ENCODE peak calls at places on chromosomes 16 and 17, in ten cellular contexts. O is stimulated activated CD8-positive, alpha-beta memory T cell treated with anti-CD3 and anti-CD28 coated beads, Interleukin-7, amount 100 ng/mL, for 1 hour; Z is stomach; H is progenitor cell of endocrine pancreas; Y is mucosa of descending colon; F is EL; G is HTR-8/SVneo; E is sigmoid colon; R is KBM-7; I is T-helper 17 cell. U is an unnamed sample.
A peak's percentile ranks its signal among the peaks of the same experiment; 100 is the strongest.

GRCh38 chr17:50198026-50198669 is 3.3 kb downstream of the COL1A1 start:
- DNase-seq in E (peak; percentile 85), Z (peak; percentile 73), G (no peak), I (no peak), H (no peak), Y (peak; percentile 84), R (peak; percentile 85), O (no peak), F (peak; percentile 80), U (peak; percentile 88)

GRCh38 chr16:66443269-66443652 is 16.2 kb downstream of the BEAN1 start:
- DNase-seq in R (no peak), F (no peak), Z (no peak), G (no peak), Y (no peak), O (no peak), I (no peak), E (no peak), H (no peak), U (no peak)

GRCh38 chr17:7767425-7768021 is 50.0 kb downstream of the DNAH2 start:
- DNase-seq in G (no peak), Z (no peak), H (no peak), I (no peak), Y (no peak), R (no peak), F (no peak), E (no peak), O (no peak), U (peak; percentile 4)

GRCh38 chr17:77374170-77374936 is 233.6 kb downstream of the SEC14L1 start:
- DNase-seq in H (peak; percentile 73), E (peak; percentile 97), G (peak; percentile 72), Y (peak; percentile 71), F (peak; percentile 86), R (no peak), O (peak; percentile 36), I (peak; percentile 63), Z (peak; percentile 87), U (no peak)

GRCh38 chr16:82830944-82831343 is 204.2 kb downstream of the CDH13 start:
- DNase-seq in E (no peak), Y (no peak), H (no peak), R (no peak), Z (no peak), G (no peak), F (no peak), O (no peak), I (no peak), U (no peak)

GRCh38 chr17:50103941-50104340 is 8.8 kb downstream of the PDK2 start:
- DNase-seq in I (no peak), R (no peak), F (no peak), Y (no peak), E (no peak), O (no peak), H (no peak), G (no peak), Z (no peak), U (no peak)

GRCh38 chr17:19327039-19327776 is 35.3 kb downstream of the B9D1 start:
- DNase-seq in F (peak; percentile 86), H (no peak), G (peak; percentile 89), I (no peak), Y (no peak), R (no peak), Z (no peak), E (peak; percentile 49), O (no peak), U (no peak)

GRCh38 chr16:51154271-51155171 is 3.5 kb upstream of the SALL1 start:
- DNase-seq in H (no peak), F (no peak), Z (no peak), E (no peak), O (no peak), G (no peak), Y (peak; percentile 19), R (no peak), I (no peak), U (no peak)

GRCh38 chr17:76833034-76833689 is 35.0 kb upstream of the MGAT5B start:
- DNase-seq in I (no peak), O (no peak), Y (no peak), Z (no peak), R (no peak), F (no peak), E (no peak), G (no peak), H (no peak), U (no peak)

GRCh38 chr17:68860941-68861340 is 94.3 kb downstream of the ABCA8 start:
- DNase-seq in E (no peak), F (no peak), R (peak; percentile 35), G (no peak), H (no peak), O (no peak), Z (no peak), Y (no peak), I (no peak), U (no peak)

GRCh38 chr17:4072487-4073157 is 70.2 kb downstream of the ZZEF1 start:
- DNase-seq in Y (no peak), O (no peak), E (no peak), G (no peak), F (peak; percentile 13), I (no peak), H (no peak), Z (no peak), R (no peak), U (no peak)

GRCh38 chr17:81885869-81886548 is 5.4 kb downstream of the ALYREF start:
- DNase-seq in F (peak; percentile 80), Z (no peak), G (no peak), Y (no peak), H (no peak), E (no peak), R (no peak), O (no peak), I (no peak), U (no peak)

GRCh38 chr16:54277845-54278703 is 8.5 kb downstream of the IRX3 start:
- DNase-seq in H (no peak), Y (no peak), O (no peak), G (no peak), Z (peak; percentile 47), E (no peak), F (no peak), I (no peak), R (peak; percentile 51), U (no peak)

GRCh38 chr17:6546069-6546718 is 10.2 kb downstream of the PITPNM3 start:
- DNase-seq in O (no peak), I (no peak), Z (no peak), E (no peak), F (peak; percentile 23), G (no peak), R (no peak), Y (no peak), H (no peak), U (no peak)

GRCh38 chr17:42819939-42820535 is 4.0 kb downstream of the BECN1 start:
- DNase-seq in O (peak; percentile 14), G (peak; percentile 52), F (peak; percentile 68), Y (peak; percentile 71), I (peak; percentile 47), E (no peak), R (peak; percentile 78), H (peak; percentile 28), Z (peak; percentile 71), U (peak; percentile 83)

GRCh38 chr16:85462405-85463227 is 150.5 kb upstream of the GSE1 start:
- DNase-seq in Y (no peak), Z (peak; percentile 51), H (no peak), O (no peak), R (peak; percentile 38), E (no peak), I (no peak), G (no peak), F (peak; percentile 8), U (no peak)

GRCh38 chr17:3558603-3559269 is 1.1 kb upstream of the TRPV3 start:
- DNase-seq in F (peak; percentile 45), H (no peak), R (no peak), G (no peak), O (no peak), Y (peak; percentile 74), E (no peak), Z (peak; percentile 48), I (peak; percentile 34), U (peak; percentile 28)

GRCh38 chr16:13997526-13997925 is 73.6 kb upstream of the MRTFB start:
- DNase-seq in G (no peak), H (no peak), Z (no peak), O (no peak), R (no peak), E (no peak), Y (no peak), I (no peak), F (no peak), U (no peak)

GRCh38 chr17:28327031-28327607 is 8.1 kb downstream of the TMEM97 start:
- DNase-seq in F (no peak), Z (peak; percentile 16), H (no peak), R (no peak), E (peak; percentile 43), G (no peak), O (no peak), I (no peak), Y (no peak), U (no peak)

GRCh38 chr16:71552698-71553503 is 24.0 kb downstream of the TAT start:
- DNase-seq in O (no peak), R (peak; percentile 11), G (no peak), E (no peak), F (no peak), I (no peak), H (no peak), Z (no peak), Y (no peak), U (peak; percentile 41)

GRCh38 chr16:3587547-3588110 is 10.4 kb upstream of the NLRC3 start:
- DNase-seq in Y (no peak), R (no peak), Z (no peak), H (no peak), F (no peak), I (no peak), G (no peak), O (no peak), E (no peak), U (no peak)

GRCh38 chr16:87249425-87249824 is 67.8 kb downstream of the C16orf95 start:
- DNase-seq in E (no peak), H (no peak), R (no peak), Z (peak; percentile 20), G (no peak), Y (no peak), O (no peak), F (no peak), I (no peak), U (no peak)

GRCh38 chr16:87384162-87384999 is 805 bp upstream of the FBXO31 start:
- DNase-seq in G (no peak), Y (peak; percentile 62), R (no peak), F (no peak), E (peak; percentile 80), Z (peak; percentile 44), I (peak; percentile 24), O (no peak), H (peak; percentile 61), U (peak; percentile 65)

GRCh38 chr17:36602924-36603384 is 1.6 kb downstream of the MRM1 start:
- DNase-seq in G (peak; percentile 84), H (peak; percentile 45), F (peak; percentile 69), R (peak; percentile 80), E (peak; percentile 68), Y (peak; percentile 75), O (peak; percentile 39), I (peak; percentile 40), Z (peak; percentile 50), U (peak; percentile 88)

GRCh38 chr17:21302711-21303425 is 18.4 kb downstream of the MAP2K3 start:
- DNase-seq in Y (no peak), R (no peak), O (no peak), Z (no peak), E (peak; percentile 68), H (no peak), F (no peak), I (no peak), G (no peak), U (no peak)

GRCh38 chr16:11497851-11498289 is 88.8 kb downstream of the LITAF start:
- DNase-seq in F (peak; percentile 24), I (no peak), H (no peak), Y (no peak), O (no peak), E (no peak), Z (no peak), R (peak; percentile 58), G (no peak), U (peak; percentile 54)

GRCh38 chr17:45574376-45574775 is 83.9 kb upstream of the PLEKHM1 start:
- DNase-seq in G (no peak), Y (no peak), E (no peak), I (no peak), H (no peak), F (peak; percentile 71), O (no peak), R (no peak), Z (no peak), U (no peak)

GRCh38 chr16:86834451-86835035 is 256.2 kb downstream of the FOXL1 start:
- DNase-seq in I (no peak), F (peak; percentile 65), R (no peak), O (no peak), H (no peak), G (peak; percentile 48), E (peak; percentile 53), Y (no peak), Z (no peak), U (peak; percentile 70)